ENCODE peak calls at places on chromosome 3, in five cellular contexts. One of them, this sample, is unnamed.

GRCh38 chr3:118987466-118987865 is 47.2 kb downstream of the IGSF11 start:
- DNase-seq in GM23338: no peak
- DNase-seq in T-cell: no peak
- DNase-seq in AG10803: peak
- DNase-seq in RPMI7951: peak
- DNase-seq in this sample: peak

GRCh38 chr3:17412950-17413530 is 329.4 kb downstream of the TBC1D5 start:
- DNase-seq in GM23338: peak
- DNase-seq in T-cell: no peak
- DNase-seq in AG10803: peak
- DNase-seq in RPMI7951: peak
- DNase-seq in this sample: peak

GRCh38 chr3:145981057-145981456 is 179.9 kb downstream of the PLOD2 start:
- DNase-seq in GM23338: no peak
- DNase-seq in T-cell: no peak
- DNase-seq in AG10803: peak
- DNase-seq in RPMI7951: no peak
- DNase-seq in this sample: no peak

GRCh38 chr3:188575501-188575900 is 421.5 kb downstream of the LPP start:
- DNase-seq in GM23338: no peak
- DNase-seq in T-cell: no peak
- DNase-seq in AG10803: no peak
- DNase-seq in RPMI7951: no peak
- DNase-seq in this sample: no peak

GRCh38 chr3:134312873-134313838 is 61.1 kb downstream of the AMOTL2 start:
- DNase-seq in GM23338: peak
- DNase-seq in T-cell: no peak
- DNase-seq in AG10803: peak
- DNase-seq in RPMI7951: peak
- DNase-seq in this sample: no peak

GRCh38 chr3:194990454-194991337 is 280.3 kb downstream of the XXYLT1 start:
- DNase-seq in GM23338: no peak
- DNase-seq in T-cell: no peak
- DNase-seq in AG10803: no peak
- DNase-seq in RPMI7951: no peak
- DNase-seq in this sample: no peak

GRCh38 chr3:138219255-138219654 is 32.2 kb downstream of the ARMC8 start:
- DNase-seq in GM23338: no peak
- DNase-seq in T-cell: no peak
- DNase-seq in AG10803: no peak
- DNase-seq in RPMI7951: no peak
- DNase-seq in this sample: no peak

GRCh38 chr3:15983232-15983631 is 185.5 kb upstream of the ANKRD28 start:
- DNase-seq in GM23338: no peak
- DNase-seq in T-cell: no peak
- DNase-seq in AG10803: peak
- DNase-seq in RPMI7951: peak
- DNase-seq in this sample: no peak

GRCh38 chr3:152737021-152737908 is 97.7 kb upstream of the P2RY1 start:
- DNase-seq in GM23338: no peak
- DNase-seq in T-cell: no peak
- DNase-seq in AG10803: peak
- DNase-seq in RPMI7951: peak
- DNase-seq in this sample: no peak

GRCh38 chr3:133130168-133130567 is 92.0 kb downstream of the TMEM108 start:
- DNase-seq in GM23338: no peak
- DNase-seq in T-cell: no peak
- DNase-seq in AG10803: peak
- DNase-seq in RPMI7951: no peak
- DNase-seq in this sample: peak

GRCh38 chr3:194715022-194715800 is 29.5 kb downstream of the FAM43A start:
- DNase-seq in GM23338: no peak
- DNase-seq in T-cell: no peak
- DNase-seq in AG10803: no peak
- DNase-seq in RPMI7951: peak
- DNase-seq in this sample: peak

This sample was measured in NCI-H69.